ENCODE peak calls at places on chromosomes 3 and 15, in nine cellular contexts. S, A, E, B, K, L, H, V and T are unnamed samples.

GRCh38 chr3:64345351-64345750 is 120.1 kb upstream of the PRICKLE2 start:
- DNase-seq in S (no peak), A (no peak), E (no peak), B (no peak), K (no peak), L (no peak), H (no peak), V (no peak), T (no peak)

GRCh38 chr15:100902436-100903190 is 16.5 kb upstream of the LRRK1 start:
- DNase-seq in S (no peak), A (peak; percentile 77), E (peak; percentile 78), B (no peak), K (peak; percentile 58), L (peak; percentile 77), H (peak; percentile 89), V (peak; percentile 93), T (no peak)

GRCh38 chr15:48936666-48937065 is 27.1 kb downstream of the SHC4 start:
- DNase-seq in S (no peak), A (no peak), E (no peak), B (no peak), K (no peak), L (no peak), H (no peak), V (no peak), T (no peak)

GRCh38 chr3:122824465-122825379 is 29.9 kb downstream of the SLC49A4 start:
- DNase-seq in S (no peak), A (no peak), E (no peak), B (no peak), K (no peak), L (no peak), H (no peak), V (no peak), T (no peak)

GRCh38 chr15:49083471-49084284 is 37.4 kb upstream of the SECISBP2L start:
- DNase-seq in S (no peak), A (no peak), E (no peak), B (no peak), K (no peak), L (no peak), H (no peak), V (no peak), T (no peak)

GRCh38 chr3:147616998-147617619 is 207.9 kb downstream of the ZIC1 start:
- DNase-seq in S (no peak), A (no peak), E (no peak), B (no peak), K (no peak), L (no peak), H (no peak), V (no peak), T (peak; percentile 7)

GRCh38 chr15:40065166-40065565 is 26.2 kb upstream of the SRP14 start:
- DNase-seq in S (no peak), A (no peak), E (no peak), B (no peak), K (no peak), L (no peak), H (no peak), V (no peak), T (no peak)

GRCh38 chr15:40986820-40987219 is 33.5 kb downstream of the CHAC1 start:
- DNase-seq in S (no peak), A (no peak), E (no peak), B (no peak), K (no peak), L (no peak), H (no peak), V (no peak), T (peak; percentile 17)

GRCh38 chr3:66497288-66497972 is 3.4 kb downstream of the LRIG1 start:
- DNase-seq in S (no peak), A (no peak), E (no peak), B (no peak), K (peak; percentile 31), L (no peak), H (no peak), V (no peak), T (no peak)

GRCh38 chr3:88195951-88196434 is 46.2 kb downstream of the C3orf38 start:
- DNase-seq in S (no peak), A (no peak), E (no peak), B (peak; percentile 5), K (no peak), L (no peak), H (no peak), V (no peak), T (peak; percentile 53)

GRCh38 chr3:89179355-89179997 is 72.1 kb downstream of the EPHA3 start:
- DNase-seq in S (no peak), A (no peak), E (no peak), B (no peak), K (no peak), L (no peak), H (no peak), V (no peak), T (no peak)

GRCh38 chr3:72459588-72459987 is 388.7 kb downstream of the SHQ1 start:
- DNase-seq in S (no peak), A (no peak), E (no peak), B (no peak), K (no peak), L (no peak), H (no peak), V (no peak), T (no peak)

GRCh38 chr3:129607391-129608068 is 1.1 kb upstream of the PLXND1 start:
- DNase-seq in S (no peak), A (no peak), E (no peak), B (no peak), K (no peak), L (no peak), H (no peak), V (no peak), T (no peak)
- TF ChIP-seq POLR2A in S (no peak), A (no peak), E (no peak), B (no peak), K (no peak), L (no peak), H (no peak), V (no peak), T (no peak)

DNA sequence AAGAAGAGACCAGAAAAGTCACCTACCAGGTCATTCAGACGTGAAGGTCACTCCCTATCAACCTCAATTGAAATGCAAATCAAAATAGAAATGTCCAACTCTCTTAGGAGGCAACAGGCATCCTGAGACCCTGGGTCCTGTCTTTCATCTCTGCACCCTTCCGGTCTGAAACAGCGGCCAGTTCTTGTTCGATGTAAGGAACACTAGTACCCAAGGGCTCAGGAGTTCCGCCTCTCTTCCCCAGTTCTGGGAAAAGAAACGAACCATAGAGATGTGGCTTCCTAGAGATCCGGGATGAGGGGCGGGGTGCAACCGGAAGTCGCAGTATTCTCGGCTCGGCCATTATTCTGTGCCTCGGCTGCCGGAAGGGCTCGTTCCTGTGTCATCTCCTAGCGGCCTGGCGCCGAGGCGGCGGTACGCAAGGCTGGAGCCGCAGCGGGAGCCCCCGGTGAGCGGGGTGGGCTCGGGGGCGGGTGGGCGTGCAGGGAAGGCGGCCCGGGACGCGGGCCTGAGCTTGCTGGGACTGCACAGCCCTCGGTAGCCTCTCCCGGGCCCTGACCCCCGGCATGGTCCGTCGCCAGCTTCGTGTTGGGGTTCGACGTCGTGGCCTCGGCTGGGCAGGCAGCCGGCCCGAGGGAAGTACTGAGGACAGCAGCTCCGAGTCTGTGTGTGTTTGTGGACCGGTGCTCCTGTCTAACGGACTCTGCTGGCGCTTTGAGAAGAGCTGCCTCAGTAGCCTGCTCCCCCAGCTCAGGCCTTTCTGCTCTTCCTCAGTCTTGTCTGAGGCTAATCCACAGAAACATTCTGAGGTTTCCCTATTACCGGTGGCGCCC is at the start of gene ZNF197:
- DNase-seq in S (peak; percentile 80), A (peak; percentile 87), E (peak; percentile 90), B (peak; percentile 93), K (peak; percentile 84), L (peak; percentile 82), H (peak; percentile 75), V (peak; percentile 78), T (peak; percentile 85)
- TF ChIP-seq POLR2A in S (peak; percentile 76), A (no peak), E (peak; percentile 43), B (peak; percentile 82), K (peak; percentile 58), L (no peak), H (no peak), V (no peak), T (peak; percentile 63)

GRCh38 chr3:188253123-188253793 is 99.3 kb downstream of the LPP start:
- DNase-seq in S (no peak), A (no peak), E (no peak), B (no peak), K (no peak), L (no peak), H (no peak), V (no peak), T (no peak)
- TF ChIP-seq POLR2A in S (no peak), A (peak; percentile 9), E (no peak), B (no peak), K (no peak), L (no peak), H (no peak), V (no peak), T (no peak)

DNA sequence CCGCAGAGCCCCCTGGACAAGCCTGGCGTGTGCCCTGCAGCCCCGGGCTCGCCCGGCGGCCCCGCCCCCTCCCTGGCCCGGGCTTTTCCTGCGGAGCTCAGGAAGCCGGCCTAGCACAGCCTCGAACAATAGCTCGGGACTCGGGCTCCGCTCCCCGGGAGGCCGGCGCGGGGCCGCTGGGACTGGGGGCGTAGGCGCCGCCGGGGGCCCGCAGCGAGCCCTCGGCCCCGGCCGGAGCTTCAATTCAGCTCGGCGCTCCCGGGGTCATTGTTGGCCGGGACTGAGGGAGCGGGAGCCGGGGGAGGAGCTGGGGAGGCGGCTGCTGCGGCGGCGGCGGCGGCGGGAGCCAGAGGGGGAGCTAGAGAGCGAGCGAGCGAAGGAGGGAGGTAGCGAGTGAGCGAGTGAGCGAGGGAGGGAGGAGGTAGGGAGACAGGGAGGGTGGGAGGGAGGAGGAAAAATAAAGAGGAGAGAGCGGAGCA is 41.0 kb upstream of the ROPN1 start:
- DNase-seq in S (peak; percentile 88), A (peak; percentile 90), E (peak; percentile 91), B (peak; percentile 84), K (peak; percentile 73), L (peak; percentile 84), H (peak; percentile 83), V (peak; percentile 88), T (peak; percentile 73)
- TF ChIP-seq POLR2A in S (peak; percentile 24), A (no peak), E (no peak), B (no peak), K (peak; percentile 6), L (no peak), H (no peak), V (no peak), T (no peak)

GRCh38 chr3:44365952-44366351 is 27.4 kb downstream of the TCAIM start:
- DNase-seq in S (no peak), A (no peak), E (no peak), B (no peak), K (no peak), L (no peak), H (no peak), V (no peak), T (no peak)
- TF ChIP-seq POLR2A in S (no peak), A (no peak), E (no peak), B (no peak), K (no peak), L (no peak), H (no peak), V (no peak), T (no peak)

GRCh38 chr15:45637552-45638033 is 2.8 kb downstream of the SQOR start:
- DNase-seq in S (no peak), A (no peak), E (peak; percentile 64), B (no peak), K (peak; percentile 73), L (peak; percentile 76), H (peak; percentile 42), V (no peak), T (peak; percentile 49)
- TF ChIP-seq POLR2A in S (no peak), A (no peak), E (no peak), B (no peak), K (peak; percentile 34), L (no peak), H (no peak), V (no peak), T (no peak)